ENCODE peak calls at places on chromosomes 16 and 17, in nine cellular contexts. One of them, this sample, is unnamed.

GRCh38 chr17:17269926-17270773 is 10.9 kb downstream of the COPS3 start:
- DNase-seq in Panc1: no peak
- DNase-seq in stomach: no peak
- DNase-seq in sigmoid colon: no peak
- DNase-seq in H1: no peak
- DNase-seq in transverse colon: no peak
- DNase-seq in esophagus muscularis mucosa: no peak
- DNase-seq in HL-60: no peak
- DNase-seq in HCT116: peak; percentile 8
- DNase-seq in this sample: no peak

GRCh38 chr16:4116328-4117249 is at the start of gene ADCY9:
- DNase-seq in Panc1: no peak
- DNase-seq in stomach: peak; percentile 80
- DNase-seq in sigmoid colon: peak; percentile 85
- DNase-seq in H1: no peak
- DNase-seq in transverse colon: peak; percentile 82
- DNase-seq in esophagus muscularis mucosa: no peak
- DNase-seq in HL-60: peak; percentile 57
- DNase-seq in HCT116: peak; percentile 16
- DNase-seq in this sample: peak; percentile 97

GRCh38 chr17:18257747-18258355 is 687 bp downstream of the FLII start:
- DNase-seq in Panc1: no peak
- DNase-seq in stomach: peak; percentile 75
- DNase-seq in sigmoid colon: peak; percentile 88
- DNase-seq in H1: no peak
- DNase-seq in transverse colon: peak; percentile 86
- DNase-seq in esophagus muscularis mucosa: peak; percentile 97
- DNase-seq in HL-60: peak; percentile 22
- DNase-seq in HCT116: no peak
- DNase-seq in this sample: peak; percentile 88

GRCh38 chr16:57958544-57958943 is 12.4 kb downstream of the CNGB1 start:
- DNase-seq in Panc1: no peak
- DNase-seq in stomach: no peak
- DNase-seq in sigmoid colon: no peak
- DNase-seq in H1: no peak
- DNase-seq in transverse colon: no peak
- DNase-seq in esophagus muscularis mucosa: no peak
- DNase-seq in HL-60: no peak
- DNase-seq in HCT116: no peak
- DNase-seq in this sample: no peak

GRCh38 chr17:11853321-11854151 is 143.7 kb downstream of the ZNF18 start:
- DNase-seq in Panc1: no peak
- DNase-seq in stomach: no peak
- DNase-seq in sigmoid colon: no peak
- DNase-seq in H1: no peak
- DNase-seq in transverse colon: no peak
- DNase-seq in esophagus muscularis mucosa: no peak
- DNase-seq in HL-60: no peak
- DNase-seq in HCT116: no peak
- DNase-seq in this sample: no peak

GRCh38 chr17:45136846-45137560 is 1.5 kb downstream of the ACBD4 start:
- DNase-seq in Panc1: no peak
- DNase-seq in stomach: no peak
- DNase-seq in sigmoid colon: no peak
- DNase-seq in H1: no peak
- DNase-seq in transverse colon: no peak
- DNase-seq in esophagus muscularis mucosa: no peak
- DNase-seq in HL-60: no peak
- DNase-seq in HCT116: no peak
- DNase-seq in this sample: no peak

GRCh38 chr16:84874553-84874952 is 54.8 kb downstream of the CRISPLD2 start:
- DNase-seq in Panc1: no peak
- DNase-seq in stomach: no peak
- DNase-seq in sigmoid colon: no peak
- DNase-seq in H1: no peak
- DNase-seq in transverse colon: no peak
- DNase-seq in esophagus muscularis mucosa: no peak
- DNase-seq in HL-60: no peak
- DNase-seq in HCT116: no peak
- DNase-seq in this sample: no peak

GRCh38 chr17:79834575-79835469 is 4.4 kb downstream of the CBX4 start:
- DNase-seq in Panc1: no peak
- DNase-seq in stomach: no peak
- DNase-seq in sigmoid colon: no peak
- DNase-seq in H1: no peak
- DNase-seq in transverse colon: no peak
- DNase-seq in esophagus muscularis mucosa: no peak
- DNase-seq in HL-60: no peak
- DNase-seq in HCT116: no peak
- DNase-seq in this sample: no peak

GRCh38 chr16:68146583-68146982 is 61.4 kb downstream of the NFATC3 start:
- DNase-seq in Panc1: no peak
- DNase-seq in stomach: no peak
- DNase-seq in sigmoid colon: no peak
- DNase-seq in H1: no peak
- DNase-seq in transverse colon: no peak
- DNase-seq in esophagus muscularis mucosa: no peak
- DNase-seq in HL-60: no peak
- DNase-seq in HCT116: no peak
- DNase-seq in this sample: no peak

GRCh38 chr17:65191805-65192740 is 54.9 kb downstream of the RGS9 start:
- DNase-seq in Panc1: no peak
- DNase-seq in stomach: no peak
- DNase-seq in sigmoid colon: no peak
- DNase-seq in H1: no peak
- DNase-seq in transverse colon: no peak
- DNase-seq in esophagus muscularis mucosa: no peak
- DNase-seq in HL-60: peak; percentile 54
- DNase-seq in HCT116: peak; percentile 18
- DNase-seq in this sample: no peak

GRCh38 chr17:73304438-73304837 is 7.4 kb downstream of the CDC42EP4 start:
- DNase-seq in Panc1: no peak
- DNase-seq in stomach: no peak
- DNase-seq in sigmoid colon: no peak
- DNase-seq in H1: no peak
- DNase-seq in transverse colon: no peak
- DNase-seq in esophagus muscularis mucosa: no peak
- DNase-seq in HL-60: no peak
- DNase-seq in HCT116: no peak
- DNase-seq in this sample: no peak

GRCh38 chr17:73307130-73307529 is 4.7 kb downstream of the CDC42EP4 start:
- DNase-seq in Panc1: no peak
- DNase-seq in stomach: peak; percentile 78
- DNase-seq in sigmoid colon: peak; percentile 87
- DNase-seq in H1: no peak
- DNase-seq in transverse colon: peak; percentile 55
- DNase-seq in esophagus muscularis mucosa: no peak
- DNase-seq in HL-60: no peak
- DNase-seq in HCT116: no peak
- DNase-seq in this sample: peak; percentile 56

GRCh38 chr17:73304971-73305786 is 6.6 kb downstream of the CDC42EP4 start:
- DNase-seq in Panc1: no peak
- DNase-seq in stomach: peak; percentile 54
- DNase-seq in sigmoid colon: peak; percentile 84
- DNase-seq in H1: no peak
- DNase-seq in transverse colon: peak; percentile 65
- DNase-seq in esophagus muscularis mucosa: peak; percentile 95
- DNase-seq in HL-60: no peak
- DNase-seq in HCT116: peak; percentile 55
- DNase-seq in this sample: peak; percentile 82

GRCh38 chr17:73308017-73308823 is 3.6 kb downstream of the CDC42EP4 start:
- DNase-seq in Panc1: no peak
- DNase-seq in stomach: peak; percentile 94
- DNase-seq in sigmoid colon: peak; percentile 92
- DNase-seq in H1: no peak
- DNase-seq in transverse colon: peak; percentile 92
- DNase-seq in esophagus muscularis mucosa: no peak
- DNase-seq in HL-60: peak; percentile 73
- DNase-seq in HCT116: peak; percentile 86
- DNase-seq in this sample: no peak

DNA sequence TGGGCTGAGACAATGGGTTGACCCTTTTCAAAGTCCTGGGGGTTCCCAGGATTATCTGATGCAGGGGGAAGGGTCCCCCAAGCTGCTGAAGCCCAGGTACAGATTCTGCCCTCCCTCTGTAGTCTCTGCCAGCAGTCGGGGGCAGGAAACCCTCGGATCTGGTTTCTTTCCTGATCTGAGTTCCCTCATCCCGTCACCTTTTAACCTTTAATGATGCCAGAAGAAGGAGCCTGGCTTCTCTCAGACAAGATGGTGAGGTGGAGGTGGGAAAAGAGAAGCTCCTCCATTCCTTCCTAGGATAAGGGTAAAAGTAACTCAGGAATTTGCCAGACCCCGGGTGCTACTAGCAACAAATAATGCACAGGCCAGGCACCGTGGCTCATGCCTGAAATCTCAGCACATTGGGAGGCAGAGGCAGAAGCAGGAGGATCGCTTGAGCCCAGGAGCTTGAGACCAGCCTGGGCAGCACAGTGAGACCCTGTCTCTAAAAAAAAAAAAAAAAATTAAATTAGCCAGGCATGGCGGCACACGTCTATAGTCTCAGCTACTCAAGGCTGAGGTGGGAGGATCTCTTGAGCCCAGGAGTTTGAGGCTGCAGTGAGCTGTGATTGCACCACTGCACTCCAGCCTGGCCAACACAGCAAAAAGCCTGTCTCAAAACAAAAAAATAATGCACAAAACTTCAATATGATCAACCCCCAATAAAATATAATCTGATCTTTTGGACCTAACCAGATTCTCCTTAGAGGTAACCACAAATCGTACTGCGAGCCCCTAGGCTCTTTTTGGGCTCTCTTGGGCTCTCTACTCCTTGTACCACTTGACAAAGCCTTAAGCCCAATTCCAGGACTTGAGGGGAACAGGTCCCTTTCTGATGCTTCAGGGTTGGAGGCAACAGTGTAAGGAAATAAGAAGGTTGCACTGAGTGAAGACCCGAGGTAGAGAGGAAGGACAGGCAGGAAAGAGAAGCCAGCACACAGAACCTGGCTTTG is 5.7 kb downstream of the CDC42EP4 start:
- DNase-seq in Panc1: no peak
- DNase-seq in stomach: no peak
- DNase-seq in sigmoid colon: no peak
- DNase-seq in H1: no peak
- DNase-seq in transverse colon: no peak
- DNase-seq in esophagus muscularis mucosa: no peak
- DNase-seq in HL-60: no peak
- DNase-seq in HCT116: no peak
- DNase-seq in this sample: no peak
- TF ChIP-seq POLR2AphosphoS5 in Panc1: no peak
- TF ChIP-seq POLR2AphosphoS5 in stomach: no peak
- TF ChIP-seq POLR2AphosphoS5 in sigmoid colon: peak; percentile 62
- TF ChIP-seq POLR2AphosphoS5 in H1: no peak
- TF ChIP-seq POLR2AphosphoS5 in transverse colon: no peak
- TF ChIP-seq POLR2AphosphoS5 in esophagus muscularis mucosa: no peak
- TF ChIP-seq POLR2AphosphoS5 in HL-60: no peak
- TF ChIP-seq POLR2AphosphoS5 in HCT116: no peak
- TF ChIP-seq POLR2AphosphoS5 in this sample: no peak

DNA sequence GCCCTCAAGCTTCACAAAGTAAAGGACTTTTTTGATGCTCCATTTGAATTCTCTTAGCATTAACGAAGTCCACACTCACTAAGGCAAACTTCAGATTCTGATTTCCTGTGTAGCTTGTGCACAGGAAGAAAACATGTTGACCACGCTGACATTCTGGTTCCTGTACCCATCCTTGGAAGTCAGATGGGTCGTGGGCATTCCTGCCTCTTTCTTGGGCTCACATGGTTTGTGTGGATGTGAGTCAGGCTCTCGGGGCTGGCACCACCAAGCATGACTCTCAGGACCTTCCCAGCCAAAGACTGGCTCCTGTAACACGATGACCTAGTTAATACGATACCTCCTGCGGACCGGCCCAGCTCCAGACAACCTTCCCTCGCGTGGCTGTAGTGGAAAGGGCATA is 32.8 kb downstream of the ARSG start:
- DNase-seq in Panc1: no peak
- DNase-seq in stomach: no peak
- DNase-seq in sigmoid colon: no peak
- DNase-seq in H1: no peak
- DNase-seq in transverse colon: no peak
- DNase-seq in esophagus muscularis mucosa: no peak
- DNase-seq in HL-60: no peak
- DNase-seq in HCT116: no peak
- DNase-seq in this sample: no peak
- TF ChIP-seq POLR2AphosphoS5 in Panc1: no peak
- TF ChIP-seq POLR2AphosphoS5 in stomach: no peak
- TF ChIP-seq POLR2AphosphoS5 in sigmoid colon: no peak
- TF ChIP-seq POLR2AphosphoS5 in H1: no peak
- TF ChIP-seq POLR2AphosphoS5 in transverse colon: no peak
- TF ChIP-seq POLR2AphosphoS5 in esophagus muscularis mucosa: no peak
- TF ChIP-seq POLR2AphosphoS5 in HL-60: no peak
- TF ChIP-seq POLR2AphosphoS5 in HCT116: no peak
- TF ChIP-seq POLR2AphosphoS5 in this sample: no peak

GRCh38 chr17:31564883-31565297 is 173.4 kb downstream of the RAB11FIP4 start:
- DNase-seq in Panc1: no peak
- DNase-seq in stomach: no peak
- DNase-seq in sigmoid colon: no peak
- DNase-seq in H1: no peak
- DNase-seq in transverse colon: no peak
- DNase-seq in esophagus muscularis mucosa: no peak
- DNase-seq in HL-60: no peak
- DNase-seq in HCT116: no peak
- DNase-seq in this sample: no peak
- TF ChIP-seq POLR2AphosphoS5 in Panc1: no peak
- TF ChIP-seq POLR2AphosphoS5 in stomach: no peak
- TF ChIP-seq POLR2AphosphoS5 in sigmoid colon: no peak
- TF ChIP-seq POLR2AphosphoS5 in H1: no peak
- TF ChIP-seq POLR2AphosphoS5 in transverse colon: no peak
- TF ChIP-seq POLR2AphosphoS5 in esophagus muscularis mucosa: no peak
- TF ChIP-seq POLR2AphosphoS5 in HL-60: no peak
- TF ChIP-seq POLR2AphosphoS5 in HCT116: no peak
- TF ChIP-seq POLR2AphosphoS5 in this sample: peak; percentile 26

DNA sequence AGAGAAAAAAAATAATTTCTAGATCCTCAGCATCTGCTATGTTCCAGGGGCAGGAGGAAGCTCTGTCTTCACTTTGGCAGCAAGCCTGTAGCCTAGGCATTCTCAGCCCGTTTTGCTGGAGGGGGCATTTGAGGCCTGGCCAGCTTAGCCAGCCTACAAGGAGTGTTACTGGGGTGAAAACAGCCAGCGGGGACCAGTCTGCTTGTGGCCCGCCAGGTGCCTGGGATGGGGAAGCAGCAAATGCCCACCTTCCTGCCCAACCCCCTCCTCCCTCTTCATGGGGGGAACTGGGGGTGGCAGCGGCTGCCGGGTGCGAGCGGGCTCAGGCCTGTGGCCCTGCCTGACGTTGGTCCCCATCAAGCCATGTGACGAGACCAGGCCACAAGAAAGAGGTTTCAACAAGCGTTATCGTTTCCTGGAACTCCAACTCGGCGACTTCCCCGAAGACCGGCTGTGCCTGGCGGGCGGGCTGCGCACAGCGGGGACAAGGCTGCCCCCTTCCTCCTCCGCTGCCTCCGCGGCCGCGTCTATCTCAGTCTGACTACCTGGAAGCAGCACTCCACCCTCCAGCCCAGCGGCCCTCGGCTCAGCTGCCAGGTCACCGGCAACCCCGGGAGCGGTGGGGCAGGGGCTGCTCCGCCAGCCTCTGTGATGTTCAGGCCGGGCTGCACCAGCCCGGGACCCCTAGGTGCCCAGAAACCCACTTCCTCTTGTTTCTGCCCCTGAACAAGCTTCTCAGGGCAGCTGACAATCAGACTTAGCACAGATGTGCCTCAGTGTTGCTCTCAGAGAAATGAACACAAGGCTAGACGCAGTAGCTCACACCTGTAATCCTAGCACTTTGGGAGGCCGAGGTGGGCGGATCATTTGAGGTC is 22.9 kb downstream of the SOCS1 start:
- DNase-seq in Panc1: no peak
- DNase-seq in stomach: peak; percentile 64
- DNase-seq in sigmoid colon: no peak
- DNase-seq in H1: no peak
- DNase-seq in transverse colon: peak; percentile 73
- DNase-seq in esophagus muscularis mucosa: no peak
- DNase-seq in HL-60: peak; percentile 55
- DNase-seq in HCT116: no peak
- DNase-seq in this sample: peak; percentile 73
- TF ChIP-seq POLR2AphosphoS5 in Panc1: no peak
- TF ChIP-seq POLR2AphosphoS5 in stomach: peak; percentile 44
- TF ChIP-seq POLR2AphosphoS5 in sigmoid colon: no peak
- TF ChIP-seq POLR2AphosphoS5 in H1: no peak
- TF ChIP-seq POLR2AphosphoS5 in transverse colon: peak; percentile 38
- TF ChIP-seq POLR2AphosphoS5 in esophagus muscularis mucosa: peak; percentile 10
- TF ChIP-seq POLR2AphosphoS5 in HL-60: peak; percentile 30
- TF ChIP-seq POLR2AphosphoS5 in HCT116: no peak
- TF ChIP-seq POLR2AphosphoS5 in this sample: peak; percentile 46